ENCODE peak calls at places on chromosomes 16 and 17, in five cellular contexts. Y is left ventricle myocardium inferior, O is fibroblast of lung, K is breast epithelium, S is left lung. Z is an unnamed sample.

GRCh38 chr17:17435323-17435722 is 41.5 kb upstream of the MED9 start:
- DNase-seq in S (no peak), K (no peak), O (peak; percentile 77), Y (no peak), Z (peak; percentile 59)

GRCh38 chr16:86680137-86680536 is 101.8 kb downstream of the FOXL1 start:
- DNase-seq in K (no peak), O (peak; percentile 74), Y (peak; percentile 44), S (no peak), Z (no peak)

GRCh38 chr16:75798714-75799113 is 72.4 kb upstream of the CPHXL start:
- DNase-seq in Y (no peak), S (no peak), O (no peak), K (no peak), Z (no peak)

GRCh38 chr16:88695753-88696152 is 9.4 kb upstream of the SNAI3 start:
- DNase-seq in K (no peak), Y (no peak), O (no peak), S (no peak), Z (no peak)

GRCh38 chr17:5638596-5638995 is 54.3 kb upstream of the NLRP1 start:
- DNase-seq in K (no peak), Y (no peak), O (no peak), S (no peak), Z (no peak)

GRCh38 chr16:56861756-56862155 is 3.3 kb upstream of the SLC12A3 start:
- DNase-seq in O (no peak), Y (no peak), K (no peak), S (peak; percentile 20), Z (no peak)

GRCh38 chr16:17439580-17439979 is 31.2 kb downstream of the XYLT1 start:
- DNase-seq in K (no peak), O (no peak), Y (no peak), S (no peak), Z (no peak)

GRCh38 chr16:50265260-50265659 is 1.1 kb upstream of the ADCY7 start:
- DNase-seq in Y (no peak), S (no peak), O (no peak), K (no peak), Z (no peak)

GRCh38 chr17:54426287-54426886 is 474.3 kb upstream of the TOM1L1 start:
- DNase-seq in K (no peak), Y (no peak), O (no peak), S (no peak), Z (no peak)

GRCh38 chr16:53712065-53712464 is 8.1 kb downstream of the FTO start:
- DNase-seq in O (no peak), Y (no peak), S (no peak), K (no peak), Z (no peak)

GRCh38 chr17:7859028-7859427 is 1.2 kb downstream of the CYB5D1 start:
- DNase-seq in Y (no peak), O (no peak), S (no peak), K (no peak), Z (no peak)
- H3K4me3 ChIP-seq in Y (peak overlapping the region; percentile 86), O (peak overlapping the region; percentile 93), S (no peak overlapping the region), K (peak overlapping the region; percentile 73), Z (no peak overlapping the region)

DNA sequence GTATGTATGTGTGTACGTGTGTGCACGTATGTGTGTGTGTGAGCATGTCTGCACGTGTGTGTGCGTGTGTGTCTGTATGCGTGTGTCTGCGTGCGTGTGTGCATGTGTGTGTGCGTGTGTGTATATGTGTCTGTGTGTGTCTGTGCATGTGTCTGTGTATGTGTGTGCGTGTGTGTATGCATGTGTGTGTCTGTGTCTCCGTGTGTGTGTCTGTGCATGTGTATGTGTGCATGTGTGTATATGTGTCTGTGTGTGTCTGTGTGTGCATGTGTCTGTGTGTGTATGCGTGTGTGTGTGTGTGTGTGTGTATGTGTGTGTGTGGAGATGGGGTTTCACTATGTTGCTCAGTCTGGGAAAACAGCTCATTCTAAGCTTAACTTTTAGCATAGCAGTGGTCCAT is 43.9 kb downstream of the ATP2C2 start:
- DNase-seq in K (no peak), S (no peak), O (no peak), Y (no peak), Z (no peak)
- TF ChIP-seq CTCF in K (no peak), S (no peak), O (no peak), Y (no peak), Z (no peak)

DNA sequence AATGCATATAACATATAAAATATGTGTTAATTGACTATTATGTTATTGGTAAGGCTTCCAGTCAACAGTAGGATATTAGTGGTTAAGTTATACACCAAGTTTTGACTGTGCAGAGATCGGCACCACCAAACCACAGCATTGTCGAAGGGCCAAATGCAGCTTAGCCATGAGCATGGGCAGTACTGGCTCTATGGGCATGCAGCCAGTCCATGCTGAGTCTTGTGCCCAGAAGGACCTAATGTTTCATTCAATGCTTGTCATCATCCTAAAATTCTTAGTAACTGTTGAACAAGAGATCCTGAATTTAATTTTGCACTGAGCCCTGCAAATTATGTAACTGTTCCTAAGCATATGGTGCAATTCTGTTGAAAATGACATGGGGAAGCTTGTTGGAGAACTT is 233.4 kb upstream of the HS3ST3A1 start:
- DNase-seq in K (no peak), S (no peak), O (peak; percentile 7), Y (peak; percentile 16), Z (no peak)
- H3K4me1 ChIP-seq in K (no peaks in the 10 kb centered on the region), S (no peaks in the 10 kb centered on the region), O (no peaks in the 10 kb centered on the region), Y (no peaks in the 10 kb centered on the region), Z (no peaks in the 10 kb centered on the region)

GRCh38 chr17:74430706-74431567 is 951 bp upstream of the GPRC5C start:
- DNase-seq in K (peak; percentile 83), O (peak; percentile 27), S (peak; percentile 92), Y (peak; percentile 83), Z (peak; percentile 96)

GRCh38 chr17:74431568-74432483 is at the start of gene GPRC5C:
- DNase-seq in S (peak; percentile 89), K (peak; percentile 90), Y (peak; percentile 79), O (no peak), Z (peak; percentile 77)

GRCh38 chr17:74430385-74430705 is 1.5 kb upstream of the GPRC5C start:
- DNase-seq in Y (no peak), K (no peak), O (no peak), S (no peak), Z (no peak)

GRCh38 chr17:74427763-74428153 is 4.1 kb upstream of the GPRC5C start:
- DNase-seq in O (no peak), S (no peak), K (no peak), Y (no peak), Z (no peak)

GRCh38 chr17:74429604-74430384 is 2.1 kb upstream of the GPRC5C start:
- DNase-seq in O (no peak), Y (no peak), S (peak; percentile 65), K (no peak), Z (peak; percentile 59)
- H3K4me3 ChIP-seq in O (no peak overlapping the region), Y (peak overlapping the region; percentile 73), S (no peak overlapping the region), K (peak overlapping the region; percentile 83), Z (peak overlapping the region; percentile 79)

DNA sequence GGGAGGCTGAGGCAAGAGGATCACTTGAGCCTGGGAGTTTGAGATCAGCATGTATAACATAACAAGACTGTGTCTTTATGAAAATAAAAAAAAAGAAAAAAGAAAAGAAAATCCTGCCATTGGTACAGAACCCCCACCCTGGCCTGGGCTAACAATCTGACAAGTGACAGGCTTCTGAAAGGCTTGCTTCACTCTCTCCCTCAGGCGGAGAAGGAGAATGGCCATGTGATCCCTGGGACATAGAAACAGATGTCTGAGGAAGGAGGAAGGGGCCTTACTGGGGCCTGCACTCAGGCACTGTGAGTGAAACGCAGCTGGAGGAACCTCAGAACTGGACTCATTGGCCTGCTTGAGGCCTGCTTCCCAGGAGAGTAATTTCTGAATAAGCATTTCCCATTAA is 17.5 kb downstream of the MAP3K14 start:
- DNase-seq in K (no peak), O (peak; percentile 52), Y (no peak), S (no peak), Z (no peak)
- TF ChIP-seq CTCF in K (no peak), O (no peak), Y (no peak), S (no peak), Z (no peak)

Z was measured in cardiac muscle cell.